ENCODE peak calls at places on chromosomes 16 and 17, in five cellular contexts. F, A, O, D and Q are unnamed samples.

GRCh38 chr17:50123649-50124349 is 6.2 kb downstream of the SAMD14 start:
- DNase-seq in D (no peak), O (no peak), F (no peak), A (no peak), Q (no peak)

GRCh38 chr16:1183235-1183907 is 30.5 kb downstream of the CACNA1H start:
- DNase-seq in O (peak; percentile 46), F (peak; percentile 83), D (peak; percentile 72), A (peak; percentile 53), Q (peak; percentile 9)

GRCh38 chr17:3683054-3683511 is 12.9 kb downstream of the P2RX5 start:
- DNase-seq in D (no peak), F (no peak), A (no peak), O (no peak), Q (no peak)

GRCh38 chr17:47254403-47254943 is 846 bp downstream of the ITGB3 start:
- DNase-seq in F (no peak), A (no peak), O (no peak), D (no peak), Q (no peak)

GRCh38 chr17:9937164-9937835 is 32.2 kb upstream of the RCVRN start:
- DNase-seq in D (peak; percentile 44), O (peak; percentile 46), A (peak; percentile 51), F (no peak), Q (peak; percentile 95)

GRCh38 chr17:42276359-42276608 is at the start of gene STAT5B:
- DNase-seq in A (peak; percentile 67), F (peak; percentile 74), D (peak; percentile 70), O (peak; percentile 62), Q (peak; percentile 54)

GRCh38 chr17:17929655-17930380 is 42.4 kb downstream of the TOM1L2 start:
- DNase-seq in O (no peak), F (no peak), A (no peak), D (no peak), Q (no peak)

GRCh38 chr17:70947215-70947614 is 777.9 kb downstream of the KCNJ2 start:
- DNase-seq in A (no peak), F (no peak), O (no peak), D (no peak), Q (no peak)

GRCh38 chr16:12801511-12802042 is 2.1 kb downstream of the CPPED1 start:
- DNase-seq in O (peak; percentile 38), D (peak; percentile 93), A (no peak), F (no peak), Q (peak; percentile 94)

GRCh38 chr17:83056583-83057396 is 22.6 kb upstream of the METRNL start:
- DNase-seq in A (no peak), O (no peak), D (no peak), F (peak; percentile 18), Q (peak; percentile 34)

GRCh38 chr16:13997933-13998332 is 73.2 kb upstream of the MRTFB start:
- DNase-seq in D (no peak), A (no peak), O (no peak), F (no peak), Q (no peak)

GRCh38 chr17:75289832-75290337 is 652 bp upstream of the SLC25A19 start:
- DNase-seq in D (peak; percentile 67), F (peak; percentile 47), A (peak; percentile 53), O (peak; percentile 61), Q (peak; percentile 63)

GRCh38 chr16:83954577-83955016 is 1.6 kb downstream of the OSGIN1 start:
- DNase-seq in F (no peak), D (peak; percentile 39), O (peak; percentile 58), A (peak; percentile 54), Q (peak; percentile 65)
- H3K4me3 ChIP-seq in F (no peak overlapping the region), D (no peak overlapping the region), O (peak overlapping the region; percentile 67), A (peak overlapping the region; percentile 73), Q (no peak overlapping the region)

GRCh38 chr16:65196696-65197095 is 74.8 kb upstream of the CDH11 start:
- DNase-seq in O (no peak), F (no peak), D (no peak), A (no peak), Q (no peak)

GRCh38 chr16:65201446-65202010 is 79.7 kb upstream of the CDH11 start:
- DNase-seq in O (no peak), F (no peak), D (no peak), A (no peak), Q (peak; percentile 34)

GRCh38 chr16:65200857-65201256 is 79.0 kb upstream of the CDH11 start:
- DNase-seq in O (no peak), F (no peak), D (peak; percentile 72), A (no peak), Q (peak; percentile 80)

GRCh38 chr16:65200374-65200773 is 78.5 kb upstream of the CDH11 start:
- DNase-seq in F (no peak), A (no peak), D (no peak), O (no peak), Q (no peak)

GRCh38 chr16:65195998-65196397 is 74.1 kb upstream of the CDH11 start:
- DNase-seq in A (no peak), O (no peak), D (no peak), F (no peak), Q (no peak)
- TF ChIP-seq CTCF in A (no peak), O (no peak), D (no peak), F (no peak), Q (no peak)

DNA sequence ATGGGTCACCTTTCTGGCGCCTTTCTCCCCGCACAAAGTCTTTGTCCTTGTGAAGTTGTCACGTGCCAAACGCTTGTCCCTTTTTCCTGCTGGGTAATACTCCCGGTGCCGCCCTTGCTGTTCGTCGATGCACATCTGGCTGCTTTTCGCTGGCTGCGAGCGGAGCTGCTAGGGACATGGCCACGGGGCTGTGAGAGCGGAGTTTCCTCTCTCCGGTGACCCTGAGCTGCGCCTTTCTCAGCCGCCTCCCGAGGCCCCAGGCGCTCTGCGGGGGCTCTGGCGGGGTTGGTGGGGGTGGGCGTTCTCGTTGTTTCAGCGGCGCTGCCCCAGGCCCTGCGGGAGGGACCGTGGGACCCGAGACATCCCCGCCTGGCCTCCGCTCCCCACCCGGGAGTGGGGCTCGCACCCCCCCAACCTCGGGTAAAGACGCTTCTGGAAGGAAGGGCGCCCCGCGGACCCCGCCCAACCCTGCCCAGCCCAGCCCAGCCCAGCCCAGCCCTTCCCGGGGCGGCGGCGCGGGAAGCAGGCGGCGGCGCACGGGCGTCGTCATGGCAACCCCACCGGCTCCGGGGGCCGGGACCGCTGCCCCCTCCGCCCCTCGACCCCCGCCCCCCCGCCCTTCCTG is 12.2 kb downstream of the CHMP6 start:
- DNase-seq in F (no peak), O (no peak), A (no peak), D (no peak), Q (no peak)
- H3K4me3 ChIP-seq in F (no peak overlapping the region), O (peak overlapping the region; percentile 24), A (peak overlapping the region; percentile 31), D (no peak overlapping the region), Q (peak overlapping the region; percentile 10)

GRCh38 chr16:49755716-49756115 is 100.2 kb downstream of the ZNF423 start:
- DNase-seq in F (no peak), D (no peak), A (no peak), O (no peak), Q (no peak)

GRCh38 chr16:49756971-49757743 is 98.8 kb downstream of the ZNF423 start:
- DNase-seq in O (no peak), D (peak; percentile 47), A (no peak), F (no peak), Q (no peak)

GRCh38 chr16:49757744-49758069 is 98.2 kb downstream of the ZNF423 start:
- DNase-seq in O (no peak), A (no peak), D (no peak), F (no peak), Q (no peak)

GRCh38 chr16:49754495-49755290 is 101.2 kb downstream of the ZNF423 start:
- DNase-seq in A (peak; percentile 22), F (no peak), O (peak; percentile 34), D (peak; percentile 59), Q (peak; percentile 10)

DNA sequence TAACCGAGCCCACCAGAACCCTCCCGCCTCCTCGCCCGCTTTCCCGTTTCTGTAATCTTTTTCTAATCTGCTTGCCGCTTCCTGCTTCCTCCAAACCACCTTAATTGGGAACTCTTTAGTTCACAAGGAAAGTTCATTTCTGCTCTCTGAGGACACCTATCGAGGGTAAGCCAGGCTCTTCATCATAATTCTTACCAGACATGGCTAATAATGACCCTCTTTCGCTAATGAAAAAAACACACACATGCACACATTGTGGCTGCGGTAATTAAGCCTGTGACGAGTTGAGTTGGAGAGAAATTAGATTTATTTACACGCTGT is 100.7 kb downstream of the ZNF423 start:
- DNase-seq in F (no peak), A (peak; percentile 30), D (peak; percentile 65), O (no peak), Q (peak; percentile 31)
- TF ChIP-seq CTCF in F (peak; percentile 61), A (peak; percentile 42), D (peak; percentile 61), O (peak; percentile 38), Q (peak; percentile 59)

GRCh38 chr16:56190903-56191806 is at the start of gene GNAO1:
- DNase-seq in F (peak; percentile 72), A (peak; percentile 72), D (peak; percentile 59), O (peak; percentile 52), Q (peak; percentile 32)
- H3K4me3 ChIP-seq in F (peak within 1 kb of the TSS; percentile 66), A (peak within 1 kb of the TSS; percentile 74), D (peak within 1 kb of the TSS; percentile 56), O (peak within 1 kb of the TSS; percentile 85), Q (peak within 1 kb of the TSS; percentile 42)

DNA sequence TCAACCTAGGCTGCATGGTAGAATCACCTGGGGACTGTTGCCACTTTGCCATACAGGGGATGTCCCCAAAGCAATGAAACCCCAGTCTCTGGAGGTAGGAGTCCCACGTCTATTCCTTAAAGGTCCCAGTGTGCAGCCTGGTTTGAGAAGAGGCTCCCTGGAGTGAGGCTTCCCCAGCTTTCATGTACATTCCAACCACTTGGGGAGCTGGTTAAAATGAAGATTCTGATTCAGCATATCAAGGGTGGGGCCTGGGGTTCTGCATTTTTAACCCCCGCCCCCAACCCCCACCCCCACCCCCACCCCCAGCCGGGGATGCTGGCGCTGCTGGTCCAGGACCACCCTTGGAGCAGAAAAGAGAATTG is 241.2 kb downstream of the FOXL1 start:
- DNase-seq in O (no peak), D (peak; percentile 16), F (no peak), A (no peak), Q (no peak)
- TF ChIP-seq CTCF in O (no peak), D (peak; percentile 30), F (no peak), A (peak; percentile 22), Q (peak; percentile 32)

GRCh38 chr17:62093188-62094155 is 28.4 kb upstream of the MED13 start:
- DNase-seq in A (no peak), F (no peak), O (no peak), D (peak; percentile 54), Q (peak; percentile 81)

GRCh38 chr17:62091804-62092203 is 26.7 kb upstream of the MED13 start:
- DNase-seq in F (no peak), A (no peak), O (no peak), D (no peak), Q (no peak)

GRCh38 chr17:62096401-62096670 is 31.3 kb upstream of the MED13 start:
- DNase-seq in F (no peak), A (no peak), O (no peak), D (no peak), Q (no peak)

GRCh38 chr17:62092784-62093183 is 27.7 kb upstream of the MED13 start:
- DNase-seq in A (no peak), F (no peak), O (no peak), D (no peak), Q (no peak)

DNA sequence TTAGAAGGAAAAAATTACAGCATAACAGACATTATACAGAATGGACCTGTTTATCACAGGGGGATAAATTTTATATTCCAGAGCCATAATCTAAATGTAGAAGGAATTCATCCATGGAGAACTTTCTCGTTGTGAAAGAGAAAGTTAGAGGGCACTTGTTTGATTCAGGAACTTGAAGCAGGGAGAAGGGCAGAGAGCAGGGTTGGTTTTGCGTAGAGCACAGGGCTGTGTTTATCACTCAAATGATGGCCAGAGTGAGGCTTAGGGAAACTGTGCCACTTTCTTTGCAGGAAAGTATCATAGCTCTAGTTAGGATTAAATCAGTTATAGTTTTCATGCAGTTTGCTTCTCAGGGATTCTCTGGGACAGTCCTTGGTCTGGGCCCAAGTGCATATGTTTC is 29.1 kb upstream of the MED13 start:
- DNase-seq in A (no peak), F (no peak), D (peak; percentile 10), O (no peak), Q (no peak)
- H3K4me3 ChIP-seq in A (no peak overlapping the region), F (no peak overlapping the region), D (no peak overlapping the region), O (no peak overlapping the region), Q (no peak overlapping the region)